ENCODE peak calls at places on chromosomes 7 and 10, in seven cellular contexts. One of them, this sample, is unnamed. For H3K36me3, the result is how much of the 10 kb centered on the place peaks cover.

GRCh38 chr7:38309555-38309954 is 36.1 kb upstream of the TARP start:
- DNase-seq in ovary: no peak
- DNase-seq in sigmoid colon: no peak
- DNase-seq in HCT116: no peak
- DNase-seq in thyroid gland: no peak
- DNase-seq in Peyer's patch: no peak
- DNase-seq in right lobe of liver: no peak
- DNase-seq in this sample: no peak

GRCh38 chr7:37095122-37095521 is 353.5 kb downstream of the ELMO1 start:
- DNase-seq in ovary: no peak
- DNase-seq in sigmoid colon: no peak
- DNase-seq in HCT116: no peak
- DNase-seq in thyroid gland: no peak
- DNase-seq in Peyer's patch: no peak
- DNase-seq in right lobe of liver: no peak
- DNase-seq in this sample: no peak

GRCh38 chr10:28360175-28360574 is 57.3 kb upstream of the MPP7 start:
- DNase-seq in ovary: no peak
- DNase-seq in sigmoid colon: no peak
- DNase-seq in HCT116: no peak
- DNase-seq in thyroid gland: no peak
- DNase-seq in Peyer's patch: no peak
- DNase-seq in right lobe of liver: no peak
- DNase-seq in this sample: no peak

GRCh38 chr10:63467833-63468232 is 2.1 kb upstream of the JMJD1C start:
- DNase-seq in ovary: no peak
- DNase-seq in sigmoid colon: no peak
- DNase-seq in HCT116: no peak
- DNase-seq in thyroid gland: no peak
- DNase-seq in Peyer's patch: no peak
- DNase-seq in right lobe of liver: no peak
- DNase-seq in this sample: no peak

GRCh38 chr10:36779238-36779846 is 346.1 kb upstream of the ANKRD30A start:
- DNase-seq in ovary: no peak
- DNase-seq in sigmoid colon: no peak
- DNase-seq in HCT116: no peak
- DNase-seq in thyroid gland: peak
- DNase-seq in Peyer's patch: no peak
- DNase-seq in right lobe of liver: no peak
- DNase-seq in this sample: peak

GRCh38 chr7:105306160-105306784 is 82.4 kb downstream of the SRPK2 start:
- DNase-seq in ovary: no peak
- DNase-seq in sigmoid colon: no peak
- DNase-seq in HCT116: no peak
- DNase-seq in thyroid gland: peak
- DNase-seq in Peyer's patch: no peak
- DNase-seq in right lobe of liver: no peak
- DNase-seq in this sample: no peak

GRCh38 chr7:72183835-72184234 is 228.3 kb downstream of the CALN1 start:
- DNase-seq in ovary: no peak
- DNase-seq in sigmoid colon: no peak
- DNase-seq in HCT116: peak
- DNase-seq in thyroid gland: peak
- DNase-seq in Peyer's patch: no peak
- DNase-seq in right lobe of liver: no peak
- DNase-seq in this sample: no peak

GRCh38 chr7:34011017-34011680 is 105.8 kb downstream of the BMPER start:
- DNase-seq in ovary: no peak
- DNase-seq in sigmoid colon: no peak
- DNase-seq in HCT116: no peak
- DNase-seq in thyroid gland: no peak
- DNase-seq in Peyer's patch: no peak
- DNase-seq in right lobe of liver: no peak
- DNase-seq in this sample: no peak

GRCh38 chr10:85612833-85613232 is 753.8 kb downstream of the GRID1 start:
- DNase-seq in ovary: no peak
- DNase-seq in sigmoid colon: no peak
- DNase-seq in HCT116: peak
- DNase-seq in thyroid gland: no peak
- DNase-seq in Peyer's patch: peak
- DNase-seq in right lobe of liver: no peak
- DNase-seq in this sample: no peak

GRCh38 chr10:125076891-125077643 is 83.3 kb downstream of the CTBP2 start:
- DNase-seq in ovary: no peak
- DNase-seq in sigmoid colon: peak
- DNase-seq in HCT116: no peak
- DNase-seq in thyroid gland: no peak
- DNase-seq in Peyer's patch: no peak
- DNase-seq in right lobe of liver: no peak
- DNase-seq in this sample: no peak

GRCh38 chr7:105787071-105787470 is 89.3 kb downstream of the ATXN7L1 start:
- DNase-seq in ovary: no peak
- DNase-seq in sigmoid colon: peak
- DNase-seq in HCT116: no peak
- DNase-seq in thyroid gland: no peak
- DNase-seq in Peyer's patch: no peak
- DNase-seq in right lobe of liver: no peak
- DNase-seq in this sample: no peak

GRCh38 chr7:90563286-90563685 is 32.8 kb upstream of the CDK14 start:
- DNase-seq in ovary: no peak
- DNase-seq in sigmoid colon: no peak
- DNase-seq in HCT116: no peak
- DNase-seq in thyroid gland: no peak
- DNase-seq in Peyer's patch: no peak
- DNase-seq in right lobe of liver: no peak
- DNase-seq in this sample: no peak

GRCh38 chr7:117119192-117119924 is 166.1 kb downstream of the ST7 start:
- DNase-seq in ovary: peak
- DNase-seq in sigmoid colon: peak
- DNase-seq in HCT116: peak
- DNase-seq in thyroid gland: peak
- DNase-seq in Peyer's patch: peak
- DNase-seq in right lobe of liver: peak
- DNase-seq in this sample: peak

GRCh38 chr10:124338276-124338915 is 80.3 kb downstream of the OAT start:
- DNase-seq in ovary: no peak
- DNase-seq in sigmoid colon: no peak
- DNase-seq in HCT116: no peak
- DNase-seq in thyroid gland: no peak
- DNase-seq in Peyer's patch: no peak
- DNase-seq in right lobe of liver: no peak
- DNase-seq in this sample: no peak

GRCh38 chr7:7932553-7932952 is 36.0 kb upstream of the GLCCI1 start:
- DNase-seq in ovary: no peak
- DNase-seq in sigmoid colon: no peak
- DNase-seq in HCT116: no peak
- DNase-seq in thyroid gland: no peak
- DNase-seq in Peyer's patch: no peak
- DNase-seq in right lobe of liver: no peak
- DNase-seq in this sample: no peak
- TF ChIP-seq POLR2A in ovary: no peak
- TF ChIP-seq POLR2A in sigmoid colon: no peak
- TF ChIP-seq POLR2A in HCT116: no peak
- TF ChIP-seq POLR2A in thyroid gland: no peak
- TF ChIP-seq POLR2A in Peyer's patch: no peak
- TF ChIP-seq POLR2A in right lobe of liver: no peak
- TF ChIP-seq POLR2A in this sample: no peak

GRCh38 chr7:23808421-23808820 is 98.4 kb downstream of the STK31 start:
- DNase-seq in ovary: no peak
- DNase-seq in sigmoid colon: no peak
- DNase-seq in HCT116: no peak
- DNase-seq in thyroid gland: no peak
- DNase-seq in Peyer's patch: no peak
- DNase-seq in right lobe of liver: no peak
- DNase-seq in this sample: no peak

GRCh38 chr7:23810099-23810498 is 100.1 kb downstream of the STK31 start:
- DNase-seq in ovary: no peak
- DNase-seq in sigmoid colon: no peak
- DNase-seq in HCT116: no peak
- DNase-seq in thyroid gland: no peak
- DNase-seq in Peyer's patch: no peak
- DNase-seq in right lobe of liver: no peak
- DNase-seq in this sample: no peak

DNA sequence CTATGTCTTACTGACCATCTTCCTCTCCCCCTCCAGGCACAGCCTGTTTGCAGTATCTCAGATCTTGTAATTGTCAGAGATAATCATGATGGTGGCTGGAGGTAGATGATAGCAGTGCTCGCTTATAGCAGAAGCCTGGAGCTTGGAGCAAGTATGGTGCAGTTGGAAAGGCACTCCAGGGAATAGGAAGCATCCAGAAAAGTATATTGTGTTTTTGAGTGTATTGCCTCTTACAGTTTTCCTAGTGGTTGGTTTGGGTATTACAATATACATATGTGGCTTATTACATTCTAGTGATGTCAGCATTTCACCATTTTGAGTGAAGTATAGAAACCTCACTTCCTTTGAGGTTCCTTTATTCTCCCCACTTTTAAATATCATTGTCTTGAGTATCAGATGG is 101.5 kb downstream of the STK31 start:
- DNase-seq in ovary: no peak
- DNase-seq in sigmoid colon: no peak
- DNase-seq in HCT116: peak
- DNase-seq in thyroid gland: no peak
- DNase-seq in Peyer's patch: no peak
- DNase-seq in right lobe of liver: no peak
- DNase-seq in this sample: no peak
- TF ChIP-seq CTCF in ovary: no peak
- TF ChIP-seq CTCF in sigmoid colon: no peak
- TF ChIP-seq CTCF in HCT116: peak
- TF ChIP-seq CTCF in thyroid gland: no peak
- TF ChIP-seq CTCF in Peyer's patch: peak
- TF ChIP-seq CTCF in right lobe of liver: peak
- TF ChIP-seq CTCF in this sample: no peak

GRCh38 chr10:68345621-68346020 is 12.9 kb upstream of the PBLD start:
- DNase-seq in ovary: no peak
- DNase-seq in sigmoid colon: no peak
- DNase-seq in HCT116: no peak
- DNase-seq in thyroid gland: no peak
- DNase-seq in Peyer's patch: no peak
- DNase-seq in right lobe of liver: no peak
- DNase-seq in this sample: no peak
- H3K36me3 ChIP-seq in ovary: under half
- H3K36me3 ChIP-seq in sigmoid colon: half or more
- H3K36me3 ChIP-seq in HCT116: half or more
- H3K36me3 ChIP-seq in thyroid gland: under half
- H3K36me3 ChIP-seq in Peyer's patch: under half
- H3K36me3 ChIP-seq in right lobe of liver: under half
- H3K36me3 ChIP-seq in this sample: under half

GRCh38 chr7:19708397-19709248 is at the start of gene POLR1F:
- DNase-seq in ovary: peak
- DNase-seq in sigmoid colon: peak
- DNase-seq in HCT116: peak
- DNase-seq in thyroid gland: peak
- DNase-seq in Peyer's patch: peak
- DNase-seq in right lobe of liver: peak
- DNase-seq in this sample: peak
- TF ChIP-seq POLR2A in ovary: peak
- TF ChIP-seq POLR2A in sigmoid colon: peak
- TF ChIP-seq POLR2A in HCT116: peak
- TF ChIP-seq POLR2A in thyroid gland: peak
- TF ChIP-seq POLR2A in Peyer's patch: peak
- TF ChIP-seq POLR2A in right lobe of liver: peak
- TF ChIP-seq POLR2A in this sample: peak